ENCODE peak calls at places on chromosomes 5 and 9, in ten cellular contexts. Q is neural progenitor cell; B is neuronal stem cell; Y is psoas muscle; N is lower lobe of right lung; H is GM12878; R is fibroblast of lung; K is naive thymus-derived CD4-positive, alpha-beta T cell; A is CD8-positive, alpha-beta memory T cell; C is Panc1. P is an unnamed sample.
A peak's percentile ranks its signal among the peaks of the same experiment; 100 is the strongest.

GRCh38 chr9:16828335-16829281 is 41.9 kb downstream of the BNC2 start:
- DNase-seq in Q (peak; percentile 67), B (peak; percentile 79), Y (peak; percentile 62), N (no peak), H (no peak), R (peak; percentile 70), K (no peak), A (no peak), C (no peak), P (no peak)

GRCh38 chr9:103014242-103014641 is 19.1 kb downstream of the CYLC2 start:
- DNase-seq in Q (no peak), B (no peak), Y (no peak), N (no peak), H (no peak), R (no peak), K (no peak), A (no peak), C (no peak), P (no peak)

GRCh38 chr9:132030626-132031325 is 48.9 kb downstream of the MED27 start:
- DNase-seq in Q (no peak), B (no peak), Y (no peak), N (no peak), H (no peak), R (no peak), K (no peak), A (no peak), C (no peak), P (no peak)

GRCh38 chr5:54822331-54822700 is 163.1 kb downstream of the ESM1 start:
- DNase-seq in Q (no peak), B (no peak), Y (no peak), N (no peak), H (no peak), R (peak; percentile 27), K (no peak), A (no peak), C (no peak), P (no peak)

GRCh38 chr5:181198905-181199519 is 6.0 kb downstream of the TRIM7 start:
- DNase-seq in Q (no peak), B (no peak), Y (no peak), N (no peak), H (no peak), R (no peak), K (no peak), A (no peak), C (no peak), P (no peak)

GRCh38 chr9:135769489-135770202 is 67.7 kb downstream of the KCNT1 start:
- DNase-seq in Q (no peak), B (no peak), Y (no peak), N (no peak), H (no peak), R (no peak), K (no peak), A (no peak), C (no peak), P (no peak)

GRCh38 chr5:143979044-143979690 is 167.2 kb downstream of the HMHB1 start:
- DNase-seq in Q (peak; percentile 7), B (no peak), Y (no peak), N (no peak), H (no peak), R (peak; percentile 5), K (no peak), A (no peak), C (no peak), P (no peak)

GRCh38 chr5:138138949-138139775 is at the start of gene NME5:
- DNase-seq in Q (peak; percentile 78), B (peak; percentile 38), Y (peak; percentile 76), N (peak; percentile 78), H (peak; percentile 5), R (peak; percentile 80), K (no peak), A (no peak), C (no peak), P (peak; percentile 85)

GRCh38 chr5:151180291-151180690 is 22.7 kb upstream of the ANXA6 start:
- DNase-seq in Q (no peak), B (no peak), Y (no peak), N (no peak), H (no peak), R (no peak), K (no peak), A (no peak), C (no peak), P (no peak)

GRCh38 chr5:181114844-181115778 is 15.9 kb downstream of the OR2V1 start:
- DNase-seq in Q (peak; percentile 52), B (no peak), Y (no peak), N (no peak), H (no peak), R (peak; percentile 59), K (no peak), A (no peak), C (no peak), P (no peak)

GRCh38 chr5:179422840-179423523 is 77.7 kb upstream of the ADAMTS2 start:
- DNase-seq in Q (no peak), B (no peak), Y (no peak), N (no peak), H (no peak), R (no peak), K (no peak), A (no peak), C (no peak), P (no peak)

GRCh38 chr5:82221020-82221419 is 57.1 kb downstream of the RPS23 start:
- DNase-seq in Q (no peak), B (no peak), Y (no peak), N (no peak), H (no peak), R (no peak), K (no peak), A (no peak), C (no peak), P (no peak)

GRCh38 chr9:96522371-96522770 is 72.4 kb downstream of the HABP4 start:
- DNase-seq in Q (no peak), B (no peak), Y (no peak), N (no peak), H (no peak), R (no peak), K (peak; percentile 31), A (peak; percentile 5), C (no peak), P (no peak)

DNA sequence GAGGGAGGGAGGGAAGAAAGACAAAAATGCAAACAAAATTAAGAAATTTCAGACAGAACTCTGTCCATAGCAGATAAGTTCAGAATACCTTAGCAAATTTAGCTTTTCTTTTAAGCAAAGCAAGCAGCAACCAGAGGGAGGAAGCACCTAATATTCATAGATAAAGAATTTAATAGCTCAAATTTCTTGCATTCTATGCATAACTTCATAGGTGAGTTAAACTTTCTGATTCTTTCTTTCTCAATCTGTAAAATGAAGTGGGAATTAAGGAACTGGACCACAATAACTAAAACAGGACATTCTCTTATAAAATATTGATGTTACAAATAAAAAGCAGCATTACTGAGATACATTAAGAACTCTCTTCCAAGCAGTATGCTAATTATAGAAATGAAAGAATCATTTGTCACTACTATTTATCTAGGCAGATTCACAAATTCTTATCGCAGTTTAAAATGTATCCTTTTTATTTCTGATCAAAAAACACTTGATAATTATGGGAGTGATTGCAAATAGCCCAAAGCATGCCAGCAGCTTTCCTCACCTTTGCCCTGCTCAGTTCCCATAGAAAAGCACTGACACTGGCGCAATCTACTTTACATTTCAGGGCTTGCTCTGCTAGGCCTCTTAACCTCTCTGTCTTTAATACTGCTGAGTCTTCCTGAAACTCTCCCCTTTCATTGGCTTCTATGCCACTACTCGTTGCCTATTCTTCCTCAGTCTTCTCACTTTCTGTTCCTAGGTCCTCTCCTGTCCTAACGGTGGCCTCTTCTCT is 341.8 kb downstream of the PIK3R1 start:
- DNase-seq in Q (no peak), B (no peak), Y (no peak), N (no peak), H (no peak), R (peak; percentile 38), K (no peak), A (no peak), C (no peak), P (no peak)
- H3K4me1 ChIP-seq in Q (no peaks in the 10 kb centered on the region), B (no peaks in the 10 kb centered on the region), Y (no peaks in the 10 kb centered on the region), N (peaks cover 3% of the 10 kb centered on the region), H (no peaks in the 10 kb centered on the region), R (peaks cover 2% of the 10 kb centered on the region), K (no peaks in the 10 kb centered on the region), A (no peaks in the 10 kb centered on the region), C (no peaks in the 10 kb centered on the region), P (no peaks in the 10 kb centered on the region)

DNA sequence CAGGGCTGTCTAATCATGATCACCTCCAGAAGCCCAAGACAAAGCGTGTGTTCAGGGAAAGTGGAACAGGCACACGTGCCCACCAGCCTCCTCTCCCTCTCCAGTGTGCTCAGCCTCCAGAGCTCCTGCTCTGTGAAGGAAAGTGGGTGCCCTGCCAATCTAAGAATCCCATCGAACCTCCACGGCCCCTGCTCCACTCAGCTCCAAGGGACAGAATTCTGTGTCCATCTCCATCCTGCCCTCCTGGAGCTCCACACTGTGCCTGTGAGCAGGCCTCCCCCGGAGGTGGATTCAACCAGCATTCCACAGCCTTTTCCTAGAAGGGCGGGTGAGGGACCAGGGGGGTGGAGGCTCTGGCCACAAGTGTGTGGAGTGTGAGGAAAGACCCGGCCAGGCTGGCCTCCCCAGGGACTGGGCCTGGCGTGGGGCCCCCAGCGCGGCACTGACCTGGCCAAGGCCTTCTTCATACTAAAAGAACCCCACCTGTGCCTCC is 6.0 kb downstream of the EEIG1 start:
- DNase-seq in Q (peak; percentile 37), B (no peak), Y (peak; percentile 77), N (no peak), H (no peak), R (peak; percentile 27), K (no peak), A (no peak), C (no peak), P (no peak)
- H3K4me3 ChIP-seq in Q (no peak overlapping the region), B (no peak overlapping the region), Y (no peak overlapping the region), N (no peak overlapping the region), H (no peak overlapping the region), R (no peak overlapping the region), K (peak overlapping the region; percentile 93), A (peak overlapping the region; percentile 98), C (peak overlapping the region; percentile 94), P (no peak overlapping the region)

DNA sequence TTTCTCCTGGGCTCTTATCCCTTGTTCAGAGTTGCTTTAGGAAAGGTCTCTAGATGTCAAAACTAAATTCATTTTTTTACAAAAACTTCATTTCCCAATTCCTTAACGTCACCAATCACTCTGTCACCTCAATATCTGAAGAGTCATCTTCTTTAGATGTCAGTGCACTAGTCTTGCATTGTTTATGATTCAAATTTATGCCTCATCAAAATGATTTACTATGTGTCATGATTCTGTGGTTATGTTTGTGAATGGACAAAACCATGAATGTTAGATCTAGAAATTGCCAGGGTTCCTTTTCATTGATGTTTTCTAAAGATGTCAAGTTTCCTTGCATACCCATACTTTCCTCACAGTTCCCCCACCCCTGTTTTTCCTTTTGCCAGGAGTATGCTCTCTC is 21.5 kb downstream of the CWC27 start:
- DNase-seq in Q (no peak), B (no peak), Y (no peak), N (no peak), H (no peak), R (peak; percentile 23), K (no peak), A (no peak), C (no peak), P (no peak)
- H3K36me3 ChIP-seq in Q (peaks cover 5% of the 10 kb centered on the region), B (peaks cover 45% of the 10 kb centered on the region), Y (peaks cover 43% of the 10 kb centered on the region), N (peaks cover 7% of the 10 kb centered on the region), H (no peaks in the 10 kb centered on the region), R (no peaks in the 10 kb centered on the region), K (peaks cover 4% of the 10 kb centered on the region), A (peaks cover 5% of the 10 kb centered on the region), C (no peaks in the 10 kb centered on the region), P (peaks cover 8% of the 10 kb centered on the region)

DNA sequence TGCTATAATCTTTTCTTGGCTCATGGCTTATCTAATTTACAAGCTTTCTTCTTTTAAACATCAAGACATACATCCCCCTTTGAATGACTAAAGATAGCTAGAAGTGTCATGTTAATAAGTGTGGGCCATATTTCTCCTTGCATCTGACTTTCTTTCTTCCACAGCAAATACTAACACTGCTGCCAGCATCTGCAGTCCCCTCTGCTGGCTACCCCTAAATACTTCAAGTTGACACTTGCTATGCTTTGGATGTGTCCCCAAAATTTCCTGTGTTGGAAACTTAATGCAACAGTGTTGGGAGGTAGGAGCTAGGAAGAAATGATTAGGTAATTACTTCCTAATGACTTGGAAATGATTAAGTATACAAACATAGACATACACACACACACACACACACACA is 459.0 kb upstream of the ST8SIA4 start:
- DNase-seq in Q (no peak), B (no peak), Y (no peak), N (no peak), H (no peak), R (no peak), K (no peak), A (no peak), C (no peak), P (no peak)
- H3K4me1 ChIP-seq in Q (no peaks in the 10 kb centered on the region), B (no peaks in the 10 kb centered on the region), Y (no peaks in the 10 kb centered on the region), N (no peaks in the 10 kb centered on the region), H (no peaks in the 10 kb centered on the region), R (no peaks in the 10 kb centered on the region), K (no peaks in the 10 kb centered on the region), A (no peaks in the 10 kb centered on the region), C (no peaks in the 10 kb centered on the region), P (no peaks in the 10 kb centered on the region)